ENCODE peak calls at places on chromosomes 3 and 15, in seven cellular contexts. P is endothelial cell of umbilical vein, E is substantia nigra, R is heart left ventricle, C is neural progenitor cell, L is IMR-90, Y is GM23338. O is an unnamed sample.

GRCh38 chr3:148318240-148318639 is 379.5 kb upstream of the AGTR1 start:
- DNase-seq in L (no peak), E (no peak), R (no peak), P (no peak), Y (no peak), C (no peak), O (no peak)

GRCh38 chr3:47089605-47090004 is 74.3 kb downstream of the SETD2 start:
- DNase-seq in P (no peak), R (no peak), E (no peak), L (no peak), Y (no peak), C (no peak), O (no peak)

GRCh38 chr3:172209333-172210321 is 170.2 kb downstream of the FNDC3B start:
- DNase-seq in R (peak; percentile 65), L (no peak), P (no peak), E (no peak), Y (no peak), C (no peak), O (no peak)

GRCh38 chr3:126098391-126098858 is 14.5 kb upstream of the SLC41A3 start:
- DNase-seq in P (no peak), E (no peak), Y (no peak), L (peak; percentile 41), R (no peak), C (no peak), O (no peak)

GRCh38 chr3:179181021-179181472 is 32.9 kb downstream of the PIK3CA start:
- DNase-seq in Y (no peak), P (peak; percentile 77), L (peak; percentile 63), C (no peak), E (no peak), R (no peak), O (no peak)

GRCh38 chr3:81242871-81243270 is 518.6 kb downstream of the GBE1 start:
- DNase-seq in P (peak; percentile 64), C (no peak), L (peak; percentile 3), R (no peak), Y (no peak), E (no peak), O (no peak)

GRCh38 chr15:81270781-81271491 is 53.0 kb downstream of the STARD5 start:
- DNase-seq in C (peak; percentile 88), Y (no peak), P (no peak), R (no peak), E (no peak), L (peak; percentile 77), O (no peak)

GRCh38 chr15:68951813-68952212 is 21.5 kb downstream of the SPESP1 start:
- DNase-seq in E (no peak), C (no peak), P (no peak), Y (no peak), L (no peak), R (no peak), O (no peak)

GRCh38 chr3:9552252-9552999 is 1.2 kb downstream of the LHFPL4 start:
- DNase-seq in R (peak; percentile 31), E (no peak), C (peak; percentile 92), L (peak; percentile 41), P (peak; percentile 45), Y (peak; percentile 94), O (no peak)

GRCh38 chr15:40081691-40082194 is 26.9 kb downstream of the BMF start:
- DNase-seq in P (peak; percentile 92), E (peak; percentile 62), L (peak; percentile 75), C (peak; percentile 94), Y (peak; percentile 83), R (peak; percentile 83), O (peak; percentile 61)

GRCh38 chr3:191388823-191389222 is 58.5 kb upstream of the UTS2B start:
- DNase-seq in E (no peak), Y (no peak), L (no peak), C (no peak), R (no peak), P (no peak), O (no peak)

GRCh38 chr15:74022706-74023470 is 28.4 kb downstream of the PML start:
- DNase-seq in C (no peak), R (no peak), P (no peak), E (no peak), L (no peak), Y (no peak), O (no peak)

GRCh38 chr3:58350627-58351013 is 17.9 kb downstream of the PXK start:
- DNase-seq in C (no peak), Y (no peak), L (peak; percentile 72), E (no peak), R (no peak), P (no peak), O (no peak)

GRCh38 chr15:100686021-100686724 is 83.8 kb downstream of the ASB7 start:
- DNase-seq in Y (no peak), R (peak; percentile 32), C (no peak), E (no peak), L (no peak), P (no peak), O (no peak)

GRCh38 chr3:170953229-170953628 is 44.8 kb upstream of the EIF5A2 start:
- DNase-seq in R (no peak), P (no peak), E (no peak), C (no peak), L (no peak), Y (no peak), O (no peak)

GRCh38 chr3:139541156-139541897 is 1.8 kb upstream of the RBP1 start:
- DNase-seq in R (no peak), L (no peak), Y (no peak), P (no peak), C (no peak), E (peak; percentile 43), O (peak; percentile 78)
- H3K27ac ChIP-seq in R (no peak overlapping the region), L (no peak overlapping the region), Y (no peak overlapping the region), P (no peak overlapping the region), C (no peak overlapping the region), E (peak overlapping the region; percentile 79), O (peak overlapping the region; percentile 50)

GRCh38 chr3:11480663-11481298 is 162.9 kb downstream of the VGLL4 start:
- DNase-seq in Y (peak; percentile 73), L (no peak), C (no peak), E (no peak), R (no peak), P (peak; percentile 63), O (no peak)

GRCh38 chr3:11479230-11479620 is 164.5 kb downstream of the VGLL4 start:
- DNase-seq in E (no peak), L (no peak), C (no peak), P (no peak), R (no peak), Y (no peak), O (no peak)

GRCh38 chr3:11478167-11478566 is 165.5 kb downstream of the VGLL4 start:
- DNase-seq in L (no peak), Y (no peak), R (no peak), C (no peak), P (no peak), E (no peak), O (no peak)

GRCh38 chr3:11481561-11481960 is 162.2 kb downstream of the VGLL4 start:
- DNase-seq in R (peak; percentile 33), P (no peak), C (no peak), E (no peak), L (no peak), Y (no peak), O (no peak)

DNA sequence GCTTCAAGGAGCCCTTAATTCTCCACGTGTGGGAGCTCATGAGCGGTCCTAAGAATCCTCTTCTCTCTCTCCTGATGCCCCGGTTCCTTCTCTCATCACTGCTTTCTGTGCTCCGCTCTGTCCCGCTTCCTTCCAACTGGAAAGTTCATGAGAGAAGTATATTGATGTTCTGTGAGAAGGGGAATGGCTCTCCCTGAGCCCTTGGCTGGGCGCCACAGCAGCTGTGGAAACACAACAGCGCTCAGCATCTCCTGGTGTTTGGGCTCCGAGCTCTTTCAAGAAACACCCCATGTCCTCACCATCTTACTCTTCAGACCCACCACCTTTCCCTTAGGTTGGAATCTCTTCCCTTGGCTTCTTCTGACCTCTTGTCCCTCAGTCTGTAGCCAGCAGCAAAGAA is 161.7 kb downstream of the VGLL4 start:
- DNase-seq in P (peak; percentile 87), R (peak; percentile 72), E (no peak), L (peak; percentile 54), Y (no peak), C (no peak), O (peak; percentile 38)
- H3K27ac ChIP-seq in P (no peak overlapping the region), R (peak overlapping the region; percentile 74), E (peak overlapping the region; percentile 30), L (no peak overlapping the region), Y (no peak overlapping the region), C (no peak overlapping the region), O (no peak overlapping the region)

GRCh38 chr15:75044258-75044878 is 21.0 kb downstream of the PPCDC start:
- DNase-seq in P (no peak), E (no peak), R (no peak), L (no peak), C (no peak), Y (no peak), O (no peak)
- H3K27ac ChIP-seq in P (peak overlapping the region; percentile 85), E (peak overlapping the region; percentile 90), R (peak overlapping the region; percentile 88), L (peak overlapping the region; percentile 74), C (no peak overlapping the region), Y (no peak overlapping the region), O (peak overlapping the region; percentile 92)

GRCh38 chr3:125001557-125002413 is 54.0 kb downstream of the HEG1 start:
- DNase-seq in P (no peak), E (no peak), L (no peak), C (no peak), Y (no peak), R (no peak), O (no peak)
- H3K27ac ChIP-seq in P (no peak overlapping the region), E (peak overlapping the region; percentile 29), L (no peak overlapping the region), C (peak overlapping the region; percentile 50), Y (no peak overlapping the region), R (peak overlapping the region; percentile 74), O (peak overlapping the region; percentile 46)

DNA sequence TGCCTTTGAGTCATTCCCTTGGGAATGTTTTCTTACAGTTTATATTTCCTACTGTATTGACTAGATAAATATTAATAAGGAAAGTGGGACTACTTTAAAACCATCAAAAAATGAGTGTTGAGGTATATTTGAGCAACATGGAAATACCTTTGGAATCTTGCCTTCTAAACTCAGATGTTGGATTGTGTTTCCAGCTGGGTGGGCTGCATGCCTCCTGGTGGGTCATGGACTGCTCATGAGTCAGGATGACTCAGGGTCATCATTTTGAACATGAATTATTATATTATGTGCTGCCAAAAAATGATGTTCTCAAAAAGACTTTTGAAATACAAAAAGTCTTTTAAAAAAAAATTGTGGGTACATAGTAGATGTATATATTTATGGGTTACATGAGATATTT is 41.1 kb upstream of the APH1B start:
- DNase-seq in R (no peak), E (no peak), L (peak; percentile 92), P (peak; percentile 67), C (no peak), Y (no peak), O (no peak)
- H3K27ac ChIP-seq in R (no peak overlapping the region), E (no peak overlapping the region), L (no peak overlapping the region), P (peak overlapping the region; percentile 48), C (no peak overlapping the region), Y (no peak overlapping the region), O (no peak overlapping the region)

GRCh38 chr3:40631341-40631995 is 106.7 kb downstream of the ZNF621 start:
- DNase-seq in Y (no peak), C (no peak), R (no peak), L (no peak), P (no peak), E (no peak), O (no peak)
- H3K27ac ChIP-seq in Y (no peak overlapping the region), C (no peak overlapping the region), R (no peak overlapping the region), L (no peak overlapping the region), P (no peak overlapping the region), E (no peak overlapping the region), O (no peak overlapping the region)

GRCh38 chr3:72100062-72100511 is 315.1 kb upstream of the PROK2 start:
- DNase-seq in P (no peak), Y (peak; percentile 60), C (peak; percentile 68), E (no peak), L (no peak), R (no peak), O (no peak)
- H3K27ac ChIP-seq in P (no peak overlapping the region), Y (no peak overlapping the region), C (no peak overlapping the region), E (no peak overlapping the region), L (no peak overlapping the region), R (no peak overlapping the region), O (no peak overlapping the region)

GRCh38 chr3:27643355-27643754 is 78.8 kb downstream of the EOMES start:
- DNase-seq in C (no peak), R (no peak), Y (no peak), L (peak; percentile 25), P (no peak), E (no peak), O (no peak)
- H3K27ac ChIP-seq in C (no peak overlapping the region), R (no peak overlapping the region), Y (no peak overlapping the region), L (no peak overlapping the region), P (no peak overlapping the region), E (no peak overlapping the region), O (no peak overlapping the region)